ENCODE peak calls at places on chromosomes 3 and 15, in four cellular contexts. B is K562, E is HepG2, H is GM12878. N is an unnamed sample.

GRCh38 chr15:57559875-57560274 is 31.8 kb upstream of the MYZAP start:
- DNase-seq in B (peak), H (no peak), E (peak), N (peak)

GRCh38 chr3:185421577-185422232 is 58.8 kb downstream of the MAP3K13 start:
- DNase-seq in B (no peak), H (peak), E (no peak), N (no peak)

GRCh38 chr15:58840048-58840447 is 68.9 kb downstream of the MINDY2 start:
- DNase-seq in B (no peak), H (no peak), E (no peak), N (no peak)

GRCh38 chr3:11335056-11335608 is 62.9 kb downstream of the ATG7 start:
- DNase-seq in E (peak), H (peak), B (peak), N (peak)

GRCh38 chr3:10816019-10816862 is at the start of gene SLC6A11:
- DNase-seq in B (no peak), E (peak), H (no peak), N (peak)

GRCh38 chr3:179133575-179133974 is 14.6 kb upstream of the PIK3CA start:
- DNase-seq in H (no peak), E (no peak), B (no peak), N (no peak)

GRCh38 chr3:186361612-186362408 is at the start of gene DGKG:
- DNase-seq in E (no peak), B (no peak), H (no peak), N (peak)

GRCh38 chr15:45640610-45641009 is 5.8 kb downstream of the SQOR start:
- DNase-seq in H (no peak), E (peak), B (no peak), N (no peak)

GRCh38 chr15:45331977-45332376 is 46.4 kb downstream of the GATM start:
- DNase-seq in B (no peak), E (no peak), H (no peak), N (no peak)

GRCh38 chr3:106720510-106720909 is 656.7 kb upstream of the CCDC54 start:
- DNase-seq in B (no peak), E (peak), H (no peak), N (no peak)

DNA sequence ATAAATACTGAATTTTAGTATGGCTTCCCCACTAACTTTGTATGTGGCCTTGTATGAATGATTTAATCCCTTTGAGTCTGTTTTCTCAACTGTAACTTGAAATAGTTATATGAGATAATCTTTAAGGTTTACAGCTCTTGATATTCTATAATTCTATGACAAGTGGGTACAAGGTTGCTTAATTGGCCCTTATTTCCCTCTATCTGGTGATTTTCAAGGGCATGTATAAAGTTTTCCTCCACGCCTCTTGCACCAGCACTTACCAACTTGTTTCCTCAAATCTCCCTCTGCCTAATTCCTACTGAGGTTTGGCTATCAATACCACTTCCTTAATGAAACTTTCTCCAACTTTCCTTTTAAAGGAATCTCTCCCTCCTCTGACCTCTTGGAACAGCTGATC is 112.9 kb downstream of the ISL2 start:
- DNase-seq in H (no peak), B (no peak), E (no peak), N (no peak)
- TF ChIP-seq FOXK2 in H (no peak), B (no peak), E (no peak), N (no peak)

GRCh38 chr3:35649405-35649804 is 10.1 kb downstream of the ARPP21 start:
- DNase-seq in E (no peak), B (no peak), H (no peak), N (no peak)

GRCh38 chr3:35654471-35654870 is 15.1 kb downstream of the ARPP21 start:
- DNase-seq in H (no peak), B (no peak), E (no peak), N (no peak)

GRCh38 chr3:35651888-35652287 is 12.6 kb downstream of the ARPP21 start:
- DNase-seq in E (no peak), B (no peak), H (no peak), N (no peak)

GRCh38 chr3:35651456-35651855 is 12.1 kb downstream of the ARPP21 start:
- DNase-seq in H (no peak), B (no peak), E (no peak), N (no peak)

DNA sequence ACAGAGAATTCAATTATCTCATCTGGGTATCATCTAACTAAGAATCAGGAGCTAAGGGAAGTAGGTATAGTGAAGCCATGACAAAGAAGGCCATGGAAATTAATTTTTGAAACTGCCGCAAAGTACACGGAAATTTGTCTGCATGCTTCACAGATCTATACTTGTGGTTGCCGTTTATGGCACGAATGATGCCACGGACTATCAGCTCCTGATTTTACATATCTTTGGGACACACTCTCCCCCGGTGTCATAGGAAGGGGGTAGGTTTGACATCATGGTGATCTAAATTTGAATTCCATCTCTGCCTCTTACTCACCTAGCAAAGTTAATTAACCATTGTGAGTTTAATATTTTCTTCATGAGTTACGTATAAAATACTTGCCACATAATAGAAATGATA is 14.0 kb downstream of the ARPP21 start:
- DNase-seq in E (no peak), B (no peak), H (no peak), N (no peak)
- TF ChIP-seq BHLHE40 in E (no peak), B (no peak), H (no peak), N (no peak)

GRCh38 chr15:95051881-95052280 is 820.5 kb downstream of the MCTP2 start:
- DNase-seq in H (no peak), B (no peak), E (no peak), N (no peak)
- TF ChIP-seq FOXK2 in H (no peak), B (no peak), E (no peak), N (no peak)

GRCh38 chr3:184337315-184337714 is at the start of gene FAM131A:
- DNase-seq in E (no peak), H (no peak), B (no peak), N (no peak)

GRCh38 chr3:184337981-184338380 is 581 bp downstream of the FAM131A start:
- DNase-seq in E (no peak), B (no peak), H (no peak), N (no peak)

GRCh38 chr3:184336484-184337230 is 743 bp upstream of the FAM131A start:
- DNase-seq in E (peak), H (no peak), B (no peak), N (peak)

GRCh38 chr3:184339016-184339415 is 1.6 kb downstream of the FAM131A start:
- DNase-seq in B (no peak), E (no peak), H (no peak), N (no peak)

DNA sequence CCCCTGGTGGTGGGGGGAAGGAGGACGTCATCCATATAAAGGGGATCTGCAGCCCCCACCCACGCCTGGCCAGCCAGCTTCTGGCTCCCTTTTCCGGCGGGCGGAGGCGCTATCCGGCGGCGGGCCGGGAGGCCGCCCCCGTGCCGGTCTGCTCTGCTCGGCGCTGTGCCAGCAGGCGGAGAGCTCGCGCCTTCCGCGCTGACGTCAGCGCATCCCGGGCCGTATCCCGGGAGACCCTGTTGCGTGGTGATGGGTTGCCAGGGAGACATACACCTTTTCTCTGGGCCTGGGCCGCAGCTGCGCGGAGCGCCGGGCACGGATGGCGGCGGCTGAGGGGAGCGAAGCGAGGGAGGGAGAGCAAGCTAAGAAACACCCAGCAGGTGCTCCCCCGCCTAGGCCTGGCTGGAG is 1.1 kb downstream of the FAM131A start:
- DNase-seq in B (no peak), H (no peak), E (no peak), N (no peak)
- TF ChIP-seq BHLHE40 in B (no peak), H (no peak), E (no peak), N (no peak)

DNA sequence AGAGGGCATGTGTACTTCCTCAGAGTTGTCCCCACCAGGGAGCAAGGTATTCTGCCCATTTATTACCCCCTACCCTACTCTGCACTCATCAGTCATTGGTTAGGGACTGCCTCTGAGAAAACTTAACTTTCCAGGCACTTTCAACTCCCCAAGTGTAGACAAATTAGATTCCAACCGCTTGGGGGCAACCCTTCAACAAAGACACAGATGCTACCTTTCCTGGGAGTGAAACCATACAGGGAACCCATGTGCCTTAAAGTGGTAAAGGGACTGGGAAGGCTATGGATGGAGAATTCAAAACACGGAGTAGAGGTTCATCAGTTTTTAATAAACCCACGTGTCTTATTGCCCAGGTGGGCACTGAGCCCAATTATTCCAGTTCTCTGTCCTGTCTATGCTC is 19.4 kb upstream of the UBE2E2 start:
- DNase-seq in E (peak), H (no peak), B (peak), N (peak)
- TF ChIP-seq FOXK2 in E (no peak), H (no peak), B (no peak), N (no peak)

DNA sequence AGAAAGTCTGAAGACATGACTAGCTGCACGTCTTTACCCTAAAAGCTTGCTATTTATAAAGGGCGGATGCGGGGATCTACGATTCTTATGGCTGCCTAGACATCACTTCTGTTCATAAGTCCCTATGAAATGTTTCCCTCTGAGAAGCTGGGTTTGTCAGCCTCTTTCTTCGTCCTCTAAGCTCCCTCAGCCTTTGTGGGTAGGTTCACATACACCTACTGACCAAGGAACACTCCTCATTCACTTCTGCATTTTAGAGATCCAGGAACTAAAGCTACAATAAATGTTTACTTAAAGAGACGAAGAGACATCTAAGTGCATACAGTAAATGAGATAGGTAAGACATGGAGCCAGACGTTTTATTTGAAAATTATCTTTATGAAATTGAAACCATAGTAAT is 16.7 kb upstream of the RAMAC start:
- DNase-seq in H (no peak), B (no peak), E (no peak), N (no peak)
- TF ChIP-seq BHLHE40 in H (no peak), B (no peak), E (no peak), N (no peak)

GRCh38 chr3:12766541-12766940 is 7.5 kb upstream of the TMEM40 start:
- DNase-seq in H (no peak), E (peak), B (no peak), N (no peak)

GRCh38 chr3:12759693-12760565 is 870 bp upstream of the TMEM40 start:
- DNase-seq in E (no peak), H (no peak), B (no peak), N (no peak)

GRCh38 chr3:12759097-12759679 is at the start of gene TMEM40:
- DNase-seq in B (no peak), H (no peak), E (no peak), N (no peak)

GRCh38 chr3:12768579-12769527 is 9.8 kb upstream of the TMEM40 start:
- DNase-seq in B (peak), E (no peak), H (no peak), N (no peak)

DNA sequence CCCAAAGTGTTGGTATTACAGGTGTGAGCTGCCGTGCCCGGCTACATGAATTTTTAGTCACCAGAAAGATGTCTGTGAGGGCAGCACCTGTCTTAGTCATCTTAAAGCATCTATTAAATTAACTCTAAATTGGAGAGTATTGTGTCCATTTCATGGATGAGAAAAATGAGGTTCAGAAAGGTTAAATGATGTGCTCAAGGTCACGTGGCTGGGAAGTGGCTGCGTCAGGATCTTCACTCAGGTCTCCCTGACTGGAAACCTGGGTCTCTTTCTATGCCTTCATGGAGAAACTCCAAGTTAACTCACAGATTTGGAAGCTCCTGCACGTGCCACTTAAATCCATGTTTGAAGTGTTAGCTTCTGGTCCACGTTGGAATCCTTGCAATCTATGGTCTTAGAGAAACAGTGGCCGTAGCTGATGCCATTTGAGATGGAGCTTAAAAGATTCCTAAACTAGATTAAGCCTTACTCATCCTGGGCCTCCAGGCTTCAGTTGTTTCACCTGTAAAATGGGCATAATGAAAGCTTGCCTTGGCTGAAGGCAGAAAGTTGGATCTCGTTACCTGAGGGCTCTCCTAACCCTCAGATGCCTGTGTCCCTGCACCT is 5.2 kb upstream of the TMEM40 start:
- DNase-seq in H (no peak), B (no peak), E (no peak), N (no peak)
- TF ChIP-seq FOXK2 in H (no peak), B (no peak), E (no peak), N (no peak)

GRCh38 chr3:159731254-159731653 is 257.4 kb upstream of the IL12A start:
- DNase-seq in E (no peak), B (no peak), H (no peak), N (no peak)

GRCh38 chr3:159733194-159733860 is 255.3 kb upstream of the IL12A start:
- DNase-seq in E (no peak), H (no peak), B (no peak), N (no peak)

GRCh38 chr3:159727506-159727905 is 261.1 kb upstream of the IL12A start:
- DNase-seq in E (no peak), B (no peak), H (no peak), N (no peak)

GRCh38 chr3:159734681-159735080 is 254.0 kb upstream of the IL12A start:
- DNase-seq in B (no peak), H (no peak), E (no peak), N (no peak)

DNA sequence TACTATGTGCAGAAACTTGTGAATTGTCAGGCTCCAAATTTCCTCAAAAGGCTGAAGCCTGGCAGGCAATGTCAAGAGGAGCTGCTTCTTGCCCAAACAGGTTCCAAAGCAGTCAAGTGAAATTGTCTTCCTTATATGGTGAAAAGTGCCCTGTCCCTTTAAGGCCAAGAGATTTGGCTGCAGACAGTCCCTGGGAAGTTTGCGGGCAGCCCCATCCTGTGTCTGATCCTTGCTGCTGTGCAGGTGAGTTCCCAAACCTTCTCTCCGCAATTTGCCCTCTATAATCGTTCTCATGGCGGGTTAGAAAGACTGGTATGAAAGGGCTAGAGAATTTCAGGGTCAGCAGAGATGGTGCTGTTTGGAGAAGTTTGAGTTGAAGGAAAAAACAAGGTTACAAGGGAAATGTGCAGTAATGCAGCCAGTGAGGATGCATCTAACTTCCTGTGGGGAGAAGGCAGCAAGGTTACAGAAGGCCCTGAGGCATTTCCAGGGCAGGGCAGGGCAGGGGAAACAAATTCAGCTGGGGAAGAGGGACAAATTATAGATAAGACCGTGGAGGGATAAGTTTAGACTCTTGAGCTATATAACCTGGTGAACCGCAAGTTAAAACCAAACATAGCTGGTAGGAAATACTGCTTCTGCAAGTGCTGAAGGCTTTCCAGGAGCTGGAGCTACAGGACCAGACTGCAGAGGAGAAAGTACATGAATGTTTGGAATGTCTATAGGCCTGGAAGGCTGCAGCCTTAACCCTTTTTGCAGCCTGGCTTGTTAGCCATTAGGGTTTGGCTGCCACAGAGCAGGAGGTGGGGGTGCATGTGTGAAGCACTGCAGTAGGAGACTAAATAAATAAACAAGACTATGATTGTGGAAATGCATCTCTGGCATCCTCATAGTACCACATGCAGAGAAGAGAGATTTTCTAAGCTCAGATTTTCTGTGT is 256.2 kb upstream of the IL12A start:
- DNase-seq in E (no peak), B (no peak), H (no peak), N (peak)
- TF ChIP-seq BHLHE40 in E (no peak), B (no peak), H (no peak), N (no peak)

DNA sequence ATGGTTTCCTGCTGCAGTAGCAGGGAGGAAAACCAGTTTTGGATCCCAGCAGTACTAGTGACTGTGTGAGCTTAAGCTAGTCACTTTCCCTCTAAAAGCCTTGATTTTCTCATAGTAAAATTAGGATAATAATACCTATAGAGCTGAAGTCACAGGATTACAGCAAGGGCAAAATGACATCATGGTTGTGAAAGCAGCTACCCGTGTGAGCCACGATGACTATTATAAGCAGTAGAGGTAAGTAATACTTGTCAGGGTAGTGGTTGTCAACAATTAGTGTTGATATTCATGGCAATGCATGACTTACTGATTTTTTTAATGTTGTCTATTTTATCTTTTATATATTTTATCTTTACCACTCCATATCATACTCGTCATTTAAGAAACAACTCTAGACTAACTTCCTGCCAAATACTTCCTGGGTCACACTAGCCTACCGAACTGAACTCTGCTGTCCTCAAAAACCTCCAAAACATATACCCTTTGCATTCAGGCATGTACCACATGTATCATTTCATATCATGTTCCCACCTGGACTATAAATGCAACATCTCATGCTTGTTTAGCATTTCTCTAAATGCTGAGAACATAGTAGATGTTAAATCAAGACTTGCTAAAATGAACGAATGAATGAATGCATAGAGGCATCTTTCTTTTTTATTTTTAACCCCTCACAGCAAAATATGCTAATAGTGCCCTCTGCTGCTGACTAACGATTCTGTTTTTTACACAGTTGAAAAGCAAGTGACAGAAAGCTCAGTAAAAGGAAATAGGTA is 172.6 kb downstream of the P3H2 start:
- DNase-seq in H (peak), B (no peak), E (no peak), N (no peak)
- TF ChIP-seq FOXK2 in H (no peak), B (no peak), E (no peak), N (no peak)

GRCh38 chr15:100891316-100892012 is 11.8 kb downstream of the ALDH1A3 start:
- DNase-seq in E (no peak), H (no peak), B (no peak), N (no peak)
- TF ChIP-seq BHLHE40 in E (no peak), H (no peak), B (no peak), N (no peak)